ENCODE peak calls at places on chromosomes 12 and 14, in seven cellular contexts. One of them, this sample, is unnamed.

GRCh38 chr12:80937391-80938238 is at the start of gene LIN7A:
- DNase-seq in heart left ventricle: peak
- DNase-seq in ovary: peak
- DNase-seq in fibroblast of pulmonary artery: peak
- DNase-seq in MM.1S: no peak
- DNase-seq in lower leg skin: peak
- DNase-seq in lower lobe of right lung: peak
- DNase-seq in this sample: peak

GRCh38 chr12:6788972-6789905 is at the start of gene CD4:
- DNase-seq in lower leg skin: peak
- DNase-seq in lower lobe of right lung: peak
- DNase-seq in ovary: no peak
- DNase-seq in heart left ventricle: peak
- DNase-seq in MM.1S: no peak
- DNase-seq in fibroblast of pulmonary artery: no peak
- DNase-seq in this sample: no peak

GRCh38 chr14:81565441-81566290 is 32.0 kb upstream of the SEL1L start:
- DNase-seq in fibroblast of pulmonary artery: peak
- DNase-seq in heart left ventricle: no peak
- DNase-seq in lower leg skin: no peak
- DNase-seq in lower lobe of right lung: no peak
- DNase-seq in MM.1S: peak
- DNase-seq in ovary: peak
- DNase-seq in this sample: peak

GRCh38 chr12:127292736-127293135 is 974.2 kb upstream of the TMEM132C start:
- DNase-seq in fibroblast of pulmonary artery: no peak
- DNase-seq in lower lobe of right lung: no peak
- DNase-seq in heart left ventricle: no peak
- DNase-seq in ovary: no peak
- DNase-seq in MM.1S: no peak
- DNase-seq in lower leg skin: no peak
- DNase-seq in this sample: no peak

GRCh38 chr12:591571-592505 is 71.4 kb downstream of the NINJ2 start:
- DNase-seq in lower leg skin: peak
- DNase-seq in lower lobe of right lung: no peak
- DNase-seq in heart left ventricle: peak
- DNase-seq in ovary: peak
- DNase-seq in MM.1S: no peak
- DNase-seq in fibroblast of pulmonary artery: no peak
- DNase-seq in this sample: no peak

GRCh38 chr12:18706798-18707197 is 31.0 kb downstream of the PLCZ1 start:
- DNase-seq in lower leg skin: no peak
- DNase-seq in fibroblast of pulmonary artery: peak
- DNase-seq in heart left ventricle: peak
- DNase-seq in MM.1S: no peak
- DNase-seq in lower lobe of right lung: no peak
- DNase-seq in ovary: no peak
- DNase-seq in this sample: no peak

GRCh38 chr12:80040075-80040738 is 59.1 kb upstream of the OTOGL start:
- DNase-seq in MM.1S: no peak
- DNase-seq in heart left ventricle: no peak
- DNase-seq in lower lobe of right lung: no peak
- DNase-seq in lower leg skin: no peak
- DNase-seq in fibroblast of pulmonary artery: peak
- DNase-seq in ovary: no peak
- DNase-seq in this sample: no peak

GRCh38 chr12:98814254-98814653 is 169.2 kb downstream of the APAF1 start:
- DNase-seq in fibroblast of pulmonary artery: peak
- DNase-seq in lower lobe of right lung: no peak
- DNase-seq in MM.1S: no peak
- DNase-seq in lower leg skin: no peak
- DNase-seq in heart left ventricle: no peak
- DNase-seq in ovary: no peak
- DNase-seq in this sample: no peak

GRCh38 chr12:51386361-51386760 is 4.8 kb downstream of the GALNT6 start:
- DNase-seq in fibroblast of pulmonary artery: no peak
- DNase-seq in heart left ventricle: no peak
- DNase-seq in MM.1S: no peak
- DNase-seq in lower lobe of right lung: no peak
- DNase-seq in lower leg skin: no peak
- DNase-seq in ovary: no peak
- DNase-seq in this sample: no peak

GRCh38 chr12:45655186-45655585 is 74.3 kb upstream of the ARID2 start:
- DNase-seq in ovary: no peak
- DNase-seq in fibroblast of pulmonary artery: peak
- DNase-seq in lower lobe of right lung: no peak
- DNase-seq in MM.1S: no peak
- DNase-seq in heart left ventricle: no peak
- DNase-seq in lower leg skin: no peak
- DNase-seq in this sample: no peak
- TF ChIP-seq CTCF in ovary: no peak
- TF ChIP-seq CTCF in fibroblast of pulmonary artery: no peak
- TF ChIP-seq CTCF in lower lobe of right lung: peak
- TF ChIP-seq CTCF in MM.1S: no peak
- TF ChIP-seq CTCF in heart left ventricle: no peak
- TF ChIP-seq CTCF in lower leg skin: no peak
- TF ChIP-seq CTCF in this sample: no peak

DNA sequence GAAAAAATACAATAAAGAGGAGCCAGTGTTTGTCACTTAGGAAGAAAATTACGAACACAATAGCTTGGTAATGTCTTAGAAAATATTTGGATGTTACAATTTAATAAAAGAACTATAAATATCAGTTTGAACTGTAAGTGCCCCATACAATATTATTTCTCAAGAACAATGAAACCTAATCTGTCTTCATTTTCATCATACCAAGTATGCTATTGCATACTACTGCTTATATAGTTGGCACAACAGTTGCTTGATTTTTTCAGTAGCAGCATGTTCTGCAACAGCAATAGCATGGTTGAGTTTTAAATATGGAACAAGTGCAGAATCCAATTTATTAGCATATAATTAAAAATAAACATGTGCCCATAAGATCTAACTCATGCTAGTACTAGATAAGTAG is 564.6 kb downstream of the C12orf50 start:
- DNase-seq in MM.1S: no peak
- DNase-seq in ovary: no peak
- DNase-seq in fibroblast of pulmonary artery: no peak
- DNase-seq in heart left ventricle: no peak
- DNase-seq in lower leg skin: no peak
- DNase-seq in lower lobe of right lung: no peak
- DNase-seq in this sample: no peak
- TF ChIP-seq CTCF in MM.1S: no peak
- TF ChIP-seq CTCF in ovary: no peak
- TF ChIP-seq CTCF in fibroblast of pulmonary artery: no peak
- TF ChIP-seq CTCF in heart left ventricle: no peak
- TF ChIP-seq CTCF in lower leg skin: no peak
- TF ChIP-seq CTCF in lower lobe of right lung: no peak
- TF ChIP-seq CTCF in this sample: no peak

GRCh38 chr12:10873374-10873773 is 10.7 kb downstream of the PRH1 start:
- DNase-seq in MM.1S: no peak
- DNase-seq in lower lobe of right lung: no peak
- DNase-seq in lower leg skin: no peak
- DNase-seq in heart left ventricle: no peak
- DNase-seq in ovary: no peak
- DNase-seq in fibroblast of pulmonary artery: peak
- DNase-seq in this sample: no peak

DNA sequence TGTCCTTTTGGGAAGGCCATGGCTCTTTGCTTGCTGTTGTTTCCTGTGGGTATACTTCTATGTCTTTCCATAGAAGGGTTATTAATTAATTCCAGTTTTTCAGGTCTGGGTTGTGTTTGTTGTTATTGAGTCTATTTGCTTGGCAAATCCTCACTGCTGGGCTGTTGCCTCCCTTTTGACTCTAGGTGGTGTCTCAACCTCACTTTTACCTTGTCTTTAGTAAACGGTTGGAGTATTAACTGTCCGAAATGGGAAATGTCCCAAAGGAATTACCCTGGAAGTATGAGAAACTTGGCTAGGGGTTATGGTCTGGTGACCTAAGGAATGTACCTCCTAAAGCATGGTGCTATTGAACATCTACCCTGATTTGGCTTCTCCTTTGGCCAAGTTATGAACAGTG is 16.7 kb downstream of the PRH1 start:
- DNase-seq in fibroblast of pulmonary artery: peak
- DNase-seq in ovary: no peak
- DNase-seq in MM.1S: no peak
- DNase-seq in lower leg skin: no peak
- DNase-seq in heart left ventricle: no peak
- DNase-seq in lower lobe of right lung: no peak
- DNase-seq in this sample: no peak
- TF ChIP-seq CTCF in fibroblast of pulmonary artery: no peak
- TF ChIP-seq CTCF in ovary: no peak
- TF ChIP-seq CTCF in MM.1S: no peak
- TF ChIP-seq CTCF in lower leg skin: no peak
- TF ChIP-seq CTCF in heart left ventricle: no peak
- TF ChIP-seq CTCF in lower lobe of right lung: no peak
- TF ChIP-seq CTCF in this sample: no peak

GRCh38 chr14:20044243-20044642 is 8.4 kb upstream of the OR4K13 start:
- DNase-seq in ovary: no peak
- DNase-seq in heart left ventricle: no peak
- DNase-seq in MM.1S: no peak
- DNase-seq in lower lobe of right lung: no peak
- DNase-seq in fibroblast of pulmonary artery: no peak
- DNase-seq in lower leg skin: no peak
- DNase-seq in this sample: no peak
- TF ChIP-seq CTCF in ovary: no peak
- TF ChIP-seq CTCF in heart left ventricle: no peak
- TF ChIP-seq CTCF in MM.1S: no peak
- TF ChIP-seq CTCF in lower lobe of right lung: no peak
- TF ChIP-seq CTCF in fibroblast of pulmonary artery: no peak
- TF ChIP-seq CTCF in lower leg skin: no peak
- TF ChIP-seq CTCF in this sample: no peak

GRCh38 chr14:93207468-93208308 is 632 bp downstream of the UBR7 start:
- DNase-seq in heart left ventricle: peak
- DNase-seq in lower lobe of right lung: no peak
- DNase-seq in lower leg skin: no peak
- DNase-seq in fibroblast of pulmonary artery: peak
- DNase-seq in MM.1S: no peak
- DNase-seq in ovary: no peak
- DNase-seq in this sample: peak
- TF ChIP-seq CTCF in heart left ventricle: peak
- TF ChIP-seq CTCF in lower lobe of right lung: peak
- TF ChIP-seq CTCF in lower leg skin: no peak
- TF ChIP-seq CTCF in fibroblast of pulmonary artery: peak
- TF ChIP-seq CTCF in MM.1S: peak
- TF ChIP-seq CTCF in ovary: no peak
- TF ChIP-seq CTCF in this sample: peak

DNA sequence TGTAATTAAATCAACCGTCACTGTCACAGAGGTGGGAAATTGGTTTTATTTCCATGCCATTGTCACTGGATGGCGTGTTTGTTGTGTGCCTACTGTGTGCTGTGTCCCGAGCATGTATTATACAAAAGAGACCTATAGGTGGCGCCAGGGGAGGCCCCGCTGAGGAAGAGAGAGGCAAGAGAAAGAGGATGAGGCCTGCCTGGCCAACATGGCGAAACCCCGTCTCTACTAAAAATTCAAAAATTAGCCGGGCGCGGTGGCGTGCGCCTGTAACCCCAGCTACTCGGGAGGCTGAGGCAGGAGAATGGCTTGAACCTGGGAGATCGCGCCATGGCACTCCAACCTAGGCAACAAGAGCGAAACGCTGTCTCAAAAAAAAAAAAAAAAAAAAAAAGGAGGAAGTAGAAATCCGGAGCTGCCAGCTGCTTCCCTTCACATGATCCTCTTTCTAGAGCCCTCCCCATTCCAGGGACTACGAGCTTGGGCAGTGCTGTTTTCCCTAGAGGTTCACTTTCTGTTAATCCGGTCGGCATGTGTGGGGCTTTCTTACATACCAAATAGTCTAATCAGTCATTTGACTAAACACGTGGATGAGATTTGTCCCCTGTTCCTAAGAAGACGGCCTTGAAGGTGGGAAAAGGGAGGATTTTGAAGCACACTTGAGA is 6.4 kb upstream of the CCDC175 start:
- DNase-seq in lower lobe of right lung: peak
- DNase-seq in lower leg skin: no peak
- DNase-seq in ovary: no peak
- DNase-seq in fibroblast of pulmonary artery: no peak
- DNase-seq in MM.1S: no peak
- DNase-seq in heart left ventricle: no peak
- DNase-seq in this sample: no peak
- TF ChIP-seq CTCF in lower lobe of right lung: peak
- TF ChIP-seq CTCF in lower leg skin: no peak
- TF ChIP-seq CTCF in ovary: no peak
- TF ChIP-seq CTCF in fibroblast of pulmonary artery: no peak
- TF ChIP-seq CTCF in MM.1S: no peak
- TF ChIP-seq CTCF in heart left ventricle: no peak
- TF ChIP-seq CTCF in this sample: no peak

GRCh38 chr14:59428581-59429012 is 36.6 kb downstream of the GPR135 start:
- DNase-seq in lower leg skin: no peak
- DNase-seq in MM.1S: no peak
- DNase-seq in ovary: no peak
- DNase-seq in heart left ventricle: no peak
- DNase-seq in lower lobe of right lung: no peak
- DNase-seq in fibroblast of pulmonary artery: peak
- DNase-seq in this sample: no peak
- TF ChIP-seq CTCF in lower leg skin: no peak
- TF ChIP-seq CTCF in MM.1S: no peak
- TF ChIP-seq CTCF in ovary: no peak
- TF ChIP-seq CTCF in heart left ventricle: peak
- TF ChIP-seq CTCF in lower lobe of right lung: no peak
- TF ChIP-seq CTCF in fibroblast of pulmonary artery: peak
- TF ChIP-seq CTCF in this sample: no peak

DNA sequence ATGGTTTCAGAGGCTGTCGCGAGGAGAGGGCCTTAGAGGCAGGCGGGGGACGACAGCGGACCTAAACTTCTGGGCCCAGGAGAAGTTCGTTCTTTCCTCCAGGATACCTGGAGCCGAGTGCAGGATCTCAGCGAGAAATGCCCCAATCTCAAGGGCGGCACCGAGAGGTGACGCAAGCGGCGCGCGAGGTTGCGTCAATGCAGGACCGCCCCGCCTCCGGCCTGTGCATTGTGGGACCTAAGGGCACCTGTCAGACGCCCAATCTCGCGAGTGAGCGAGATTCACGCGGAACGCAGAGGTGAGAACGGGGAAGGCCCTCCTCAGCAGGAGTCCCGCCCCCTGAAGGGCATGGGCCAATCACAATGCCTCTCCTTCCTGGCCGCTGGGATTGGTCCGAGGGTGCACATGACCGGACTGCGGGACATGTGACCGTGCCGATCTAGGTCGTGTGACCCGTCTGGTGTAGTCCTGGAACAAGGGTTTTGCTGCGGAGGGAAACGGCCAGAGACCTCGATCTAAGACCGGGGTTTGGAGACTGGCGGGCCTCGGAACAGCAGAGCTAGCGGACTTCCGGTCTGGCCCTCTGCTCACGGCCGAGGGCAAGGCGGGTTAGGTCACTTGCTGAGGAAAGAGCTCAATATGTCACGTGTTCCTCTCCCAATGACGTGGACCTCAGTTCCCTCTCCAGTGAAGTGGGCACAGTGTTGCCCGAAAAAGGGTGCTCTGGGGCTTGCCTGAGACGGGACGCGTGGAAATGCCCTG is 16.3 kb upstream of the DYNC1H1 start:
- DNase-seq in lower leg skin: peak
- DNase-seq in lower lobe of right lung: peak
- DNase-seq in fibroblast of pulmonary artery: peak
- DNase-seq in ovary: peak
- DNase-seq in heart left ventricle: peak
- DNase-seq in MM.1S: peak
- DNase-seq in this sample: peak
- TF ChIP-seq CTCF in lower leg skin: no peak
- TF ChIP-seq CTCF in lower lobe of right lung: no peak
- TF ChIP-seq CTCF in fibroblast of pulmonary artery: no peak
- TF ChIP-seq CTCF in ovary: no peak
- TF ChIP-seq CTCF in heart left ventricle: no peak
- TF ChIP-seq CTCF in MM.1S: no peak
- TF ChIP-seq CTCF in this sample: no peak

This sample was measured in GM20000.